ENCODE peak calls at places on chromosomes 3 and 15, in five cellular contexts. U is kidney epithelial cell, A is lower lobe of right lung, B is neural crest cell, J is tibial artery. L is an unnamed sample.

GRCh38 chr3:168860592-168860991 is 764.9 kb upstream of the GOLIM4 start:
- DNase-seq in U (no peak), A (no peak), B (no peak), J (no peak), L (no peak)

GRCh38 chr15:59703979-59704796 is 15.1 kb upstream of the BNIP2 start:
- DNase-seq in U (no peak), A (no peak), B (no peak), J (no peak), L (no peak)

GRCh38 chr3:110526732-110527727 is 544.6 kb upstream of the NECTIN3 start:
- DNase-seq in U (peak; percentile 84), A (no peak), B (no peak), J (no peak), L (no peak)

GRCh38 chr3:195106418-195106906 is 164.5 kb downstream of the XXYLT1 start:
- DNase-seq in U (no peak), A (peak; percentile 84), B (peak; percentile 68), J (peak; percentile 70), L (peak; percentile 86)

GRCh38 chr3:36524560-36524959 is 144.3 kb downstream of the STAC start:
- DNase-seq in U (no peak), A (no peak), B (no peak), J (no peak), L (no peak)

GRCh38 chr3:172106037-172106559 is 66.7 kb downstream of the FNDC3B start:
- DNase-seq in U (no peak), A (no peak), B (no peak), J (no peak), L (no peak)

GRCh38 chr3:194577985-194578905 is 55.0 kb downstream of the TMEM44 start:
- DNase-seq in U (peak; percentile 89), A (no peak), B (no peak), J (peak; percentile 90), L (no peak)

GRCh38 chr15:48190932-48191573 is 412 bp upstream of the CTXN2 start:
- DNase-seq in U (no peak), A (peak; percentile 65), B (peak; percentile 90), J (peak; percentile 68), L (peak; percentile 97)

GRCh38 chr3:71890356-71890931 is 105.5 kb upstream of the PROK2 start:
- DNase-seq in U (no peak), A (no peak), B (no peak), J (no peak), L (no peak)
- TF ChIP-seq CTCF in U (no peak), A (no peak), B (no peak), J (no peak), L (no peak)

GRCh38 chr3:107247116-107247515 is 130.1 kb upstream of the CCDC54 start:
- DNase-seq in U (no peak), A (no peak), B (no peak), J (no peak), L (no peak)

GRCh38 chr3:107251819-107252218 is 125.4 kb upstream of the CCDC54 start:
- DNase-seq in U (no peak), A (no peak), B (no peak), J (no peak), L (no peak)

DNA sequence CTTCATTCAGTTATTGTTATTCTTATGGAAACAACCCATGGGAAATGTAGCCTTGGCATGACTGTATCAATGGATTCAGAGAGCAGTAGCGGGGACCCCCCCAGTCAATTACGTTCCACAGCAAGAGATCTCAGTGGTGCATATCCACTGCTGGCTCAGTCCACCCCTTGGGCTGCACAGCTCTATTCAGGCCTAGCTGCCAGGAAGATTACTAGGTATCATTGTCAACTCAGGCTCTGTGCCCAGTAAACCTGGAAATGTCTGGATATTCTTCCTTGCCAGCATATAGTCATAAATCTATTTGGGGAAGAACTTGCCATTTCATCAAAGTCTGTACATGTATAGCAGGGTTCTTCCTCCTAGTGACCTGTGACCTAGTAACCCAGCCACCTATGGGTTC is 128.1 kb upstream of the CCDC54 start:
- DNase-seq in U (no peak), A (no peak), B (no peak), J (no peak), L (no peak)
- TF ChIP-seq CTCF in U (no peak), A (no peak), B (no peak), J (no peak), L (no peak)

GRCh38 chr15:56821721-56822425 is 88.6 kb upstream of the ZNF280D start:
- DNase-seq in U (no peak), A (peak; percentile 53), B (peak; percentile 29), J (no peak), L (peak; percentile 53)
- TF ChIP-seq CTCF in U (peak; percentile 74), A (peak; percentile 56), B (peak; percentile 71), J (peak; percentile 57), L (peak; percentile 61)

DNA sequence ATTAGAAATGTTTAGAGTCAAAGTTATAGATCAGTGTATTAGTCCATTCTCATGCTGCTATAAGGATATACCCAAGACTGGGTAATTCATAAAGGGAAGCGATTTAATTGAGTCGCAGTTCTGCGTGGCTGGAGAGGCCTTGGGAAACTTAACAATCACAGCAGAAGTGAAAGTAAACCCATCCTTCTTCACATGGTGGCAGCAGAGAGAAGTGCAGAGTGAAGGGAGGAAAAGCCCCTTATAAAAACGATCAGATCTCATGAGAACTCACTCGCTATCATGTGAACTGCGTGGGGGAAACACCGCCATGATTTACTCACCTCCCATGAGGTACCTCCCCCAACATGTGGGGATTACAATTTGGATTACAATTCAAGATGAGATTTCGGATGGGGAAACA is 871.5 kb downstream of the DIPK2A start:
- DNase-seq in U (no peak), A (no peak), B (no peak), J (no peak), L (no peak)
- TF ChIP-seq CTCF in U (peak; percentile 34), A (no peak), B (peak; percentile 24), J (no peak), L (no peak)